ENCODE peak calls at places on chromosomes 3 and 15, in five cellular contexts. One of them, this sample, is unnamed.

GRCh38 chr3:148459931-148460513 is 237.7 kb upstream of the AGTR1 start:
- DNase-seq in upper lobe of right lung: no peak
- DNase-seq in tibial artery: no peak
- DNase-seq in SK-N-SH: no peak
- DNase-seq in PC-9: no peak
- DNase-seq in this sample: no peak

GRCh38 chr15:38401101-38401500 is 52.8 kb upstream of the FAM98B start:
- DNase-seq in PC-9: no peak
- DNase-seq in upper lobe of right lung: no peak
- DNase-seq in tibial artery: no peak
- DNase-seq in SK-N-SH: no peak
- DNase-seq in this sample: no peak

GRCh38 chr3:20935791-20936190 is 749.8 kb upstream of the SGO1 start:
- DNase-seq in SK-N-SH: no peak
- DNase-seq in tibial artery: no peak
- DNase-seq in upper lobe of right lung: no peak
- DNase-seq in PC-9: no peak
- DNase-seq in this sample: no peak

GRCh38 chr15:90013503-90013937 is 12.4 kb downstream of the ZNF710 start:
- DNase-seq in PC-9: no peak
- DNase-seq in SK-N-SH: no peak
- DNase-seq in tibial artery: no peak
- DNase-seq in upper lobe of right lung: no peak
- DNase-seq in this sample: no peak

GRCh38 chr15:60070838-60071493 is 66.9 kb downstream of the FOXB1 start:
- DNase-seq in PC-9: peak; percentile 70
- DNase-seq in tibial artery: no peak
- DNase-seq in SK-N-SH: no peak
- DNase-seq in upper lobe of right lung: no peak
- DNase-seq in this sample: peak; percentile 67

GRCh38 chr3:42914771-42915515 is 9.0 kb downstream of the ZNF662 start:
- DNase-seq in PC-9: no peak
- DNase-seq in tibial artery: no peak
- DNase-seq in SK-N-SH: no peak
- DNase-seq in upper lobe of right lung: no peak
- DNase-seq in this sample: no peak

GRCh38 chr3:143298886-143299535 is 179.4 kb downstream of the CHST2 start:
- DNase-seq in upper lobe of right lung: no peak
- DNase-seq in SK-N-SH: no peak
- DNase-seq in PC-9: no peak
- DNase-seq in tibial artery: no peak
- DNase-seq in this sample: no peak

GRCh38 chr3:100263583-100263982 is 2.8 kb downstream of the TBC1D23 start:
- DNase-seq in SK-N-SH: no peak
- DNase-seq in PC-9: no peak
- DNase-seq in tibial artery: no peak
- DNase-seq in upper lobe of right lung: no peak
- DNase-seq in this sample: no peak

GRCh38 chr15:87419341-87419740 is 837.2 kb downstream of the NTRK3 start:
- DNase-seq in SK-N-SH: no peak
- DNase-seq in tibial artery: no peak
- DNase-seq in upper lobe of right lung: no peak
- DNase-seq in PC-9: no peak
- DNase-seq in this sample: no peak

GRCh38 chr3:128623762-128624176 is 26.8 kb downstream of the RPN1 start:
- DNase-seq in tibial artery: no peak
- DNase-seq in upper lobe of right lung: no peak
- DNase-seq in PC-9: no peak
- DNase-seq in SK-N-SH: no peak
- DNase-seq in this sample: peak; percentile 86

GRCh38 chr3:127712461-127712860 is 39.7 kb downstream of the ABTB1 start:
- DNase-seq in PC-9: no peak
- DNase-seq in tibial artery: peak; percentile 55
- DNase-seq in SK-N-SH: no peak
- DNase-seq in upper lobe of right lung: peak; percentile 58
- DNase-seq in this sample: no peak

GRCh38 chr15:57541805-57542504 is 49.7 kb upstream of the MYZAP start:
- DNase-seq in upper lobe of right lung: no peak
- DNase-seq in tibial artery: peak; percentile 88
- DNase-seq in PC-9: no peak
- DNase-seq in SK-N-SH: peak; percentile 68
- DNase-seq in this sample: peak; percentile 80

GRCh38 chr3:128338536-128339400 is 127.9 kb downstream of the DNAJB8 start:
- DNase-seq in PC-9: peak; percentile 19
- DNase-seq in upper lobe of right lung: peak; percentile 33
- DNase-seq in tibial artery: peak; percentile 17
- DNase-seq in SK-N-SH: no peak
- DNase-seq in this sample: no peak

GRCh38 chr3:197866035-197866434 is 75.0 kb downstream of the LRCH3 start:
- DNase-seq in PC-9: peak; percentile 6
- DNase-seq in tibial artery: no peak
- DNase-seq in upper lobe of right lung: no peak
- DNase-seq in SK-N-SH: no peak
- DNase-seq in this sample: no peak

GRCh38 chr3:29764603-29765254 is 483.9 kb downstream of the RBMS3 start:
- DNase-seq in SK-N-SH: no peak
- DNase-seq in tibial artery: no peak
- DNase-seq in upper lobe of right lung: no peak
- DNase-seq in PC-9: peak; percentile 43
- DNase-seq in this sample: peak; percentile 88

GRCh38 chr15:60442763-60443162 is 36.2 kb downstream of the ICE2 start:
- DNase-seq in SK-N-SH: no peak
- DNase-seq in PC-9: no peak
- DNase-seq in tibial artery: no peak
- DNase-seq in upper lobe of right lung: no peak
- DNase-seq in this sample: no peak

GRCh38 chr3:102224171-102224570 is 210.6 kb upstream of the ZPLD1 start:
- DNase-seq in tibial artery: no peak
- DNase-seq in PC-9: no peak
- DNase-seq in upper lobe of right lung: no peak
- DNase-seq in SK-N-SH: peak; percentile 9
- DNase-seq in this sample: peak; percentile 48

GRCh38 chr15:67413770-67414429 is 107.0 kb upstream of the C15orf61 start:
- DNase-seq in PC-9: peak; percentile 75
- DNase-seq in SK-N-SH: no peak
- DNase-seq in upper lobe of right lung: no peak
- DNase-seq in tibial artery: no peak
- DNase-seq in this sample: peak; percentile 48

GRCh38 chr15:36208868-36209582 is 370.4 kb upstream of the CDIN1 start:
- DNase-seq in upper lobe of right lung: no peak
- DNase-seq in tibial artery: no peak
- DNase-seq in PC-9: no peak
- DNase-seq in SK-N-SH: no peak
- DNase-seq in this sample: no peak

GRCh38 chr3:195150194-195151118 is 120.5 kb downstream of the XXYLT1 start:
- DNase-seq in tibial artery: peak; percentile 89
- DNase-seq in upper lobe of right lung: peak; percentile 88
- DNase-seq in SK-N-SH: peak; percentile 38
- DNase-seq in PC-9: no peak
- DNase-seq in this sample: peak; percentile 96

GRCh38 chr15:62985768-62986167 is 56.8 kb upstream of the TPM1 start:
- DNase-seq in SK-N-SH: no peak
- DNase-seq in upper lobe of right lung: no peak
- DNase-seq in tibial artery: no peak
- DNase-seq in PC-9: no peak
- DNase-seq in this sample: peak; percentile 56

GRCh38 chr15:83973816-83974215 is 261.8 kb upstream of the GOLGA6L4 start:
- DNase-seq in upper lobe of right lung: no peak
- DNase-seq in tibial artery: no peak
- DNase-seq in PC-9: no peak
- DNase-seq in SK-N-SH: peak; percentile 20
- DNase-seq in this sample: no peak

DNA sequence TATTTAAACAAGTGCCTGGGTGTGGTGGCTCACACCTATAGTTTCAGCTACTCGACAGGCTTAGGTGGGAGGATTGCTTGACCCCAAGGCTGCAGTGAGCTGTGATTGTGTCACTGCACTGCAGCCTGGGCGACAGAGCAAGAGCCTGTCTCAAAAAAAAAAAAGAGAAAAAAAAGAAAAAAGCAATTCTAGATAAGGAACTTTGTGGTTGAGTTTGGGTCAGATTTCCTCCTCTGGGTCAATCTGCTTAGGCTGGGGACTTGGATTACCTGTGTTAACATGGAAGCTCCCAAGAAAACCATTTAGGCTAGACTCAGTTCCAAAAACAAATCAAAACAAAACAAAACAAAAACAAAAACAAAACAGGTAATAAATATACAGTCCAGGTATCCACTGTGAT is 50.0 kb downstream of the ITPR1 start:
- DNase-seq in SK-N-SH: no peak
- DNase-seq in tibial artery: no peak
- DNase-seq in upper lobe of right lung: no peak
- DNase-seq in PC-9: no peak
- DNase-seq in this sample: no peak
- H3K36me3 ChIP-seq in SK-N-SH: no peaks in the 10 kb centered on the region
- H3K36me3 ChIP-seq in tibial artery: no peaks in the 10 kb centered on the region
- H3K36me3 ChIP-seq in upper lobe of right lung: no peaks in the 10 kb centered on the region
- H3K36me3 ChIP-seq in PC-9: no peaks in the 10 kb centered on the region
- H3K36me3 ChIP-seq in this sample: no peaks in the 10 kb centered on the region

GRCh38 chr3:105616374-105616915 is 249.7 kb downstream of the ALCAM start:
- DNase-seq in PC-9: no peak
- DNase-seq in SK-N-SH: no peak
- DNase-seq in upper lobe of right lung: no peak
- DNase-seq in tibial artery: no peak
- DNase-seq in this sample: no peak
- H3K27ac ChIP-seq in PC-9: no peak overlapping the region
- H3K27ac ChIP-seq in SK-N-SH: no peak overlapping the region
- H3K27ac ChIP-seq in upper lobe of right lung: no peak overlapping the region
- H3K27ac ChIP-seq in tibial artery: no peak overlapping the region
- H3K27ac ChIP-seq in this sample: no peak overlapping the region

GRCh38 chr3:32847520-32847919 is 29.7 kb downstream of the TRIM71 start:
- DNase-seq in SK-N-SH: no peak
- DNase-seq in tibial artery: no peak
- DNase-seq in upper lobe of right lung: no peak
- DNase-seq in PC-9: no peak
- DNase-seq in this sample: no peak
- H3K4me3 ChIP-seq in SK-N-SH: no peak overlapping the region
- H3K4me3 ChIP-seq in tibial artery: no peak overlapping the region
- H3K4me3 ChIP-seq in upper lobe of right lung: no peak overlapping the region
- H3K4me3 ChIP-seq in PC-9: no peak overlapping the region
- H3K4me3 ChIP-seq in this sample: no peak overlapping the region

GRCh38 chr3:13399603-13400002 is 20.5 kb downstream of the NUP210 start:
- DNase-seq in PC-9: no peak
- DNase-seq in upper lobe of right lung: no peak
- DNase-seq in SK-N-SH: no peak
- DNase-seq in tibial artery: no peak
- DNase-seq in this sample: no peak

GRCh38 chr3:13403213-13403817 is 16.8 kb downstream of the NUP210 start:
- DNase-seq in tibial artery: no peak
- DNase-seq in PC-9: no peak
- DNase-seq in SK-N-SH: no peak
- DNase-seq in upper lobe of right lung: no peak
- DNase-seq in this sample: no peak

GRCh38 chr3:13401149-13401548 is 19.0 kb downstream of the NUP210 start:
- DNase-seq in PC-9: no peak
- DNase-seq in SK-N-SH: no peak
- DNase-seq in upper lobe of right lung: no peak
- DNase-seq in tibial artery: no peak
- DNase-seq in this sample: no peak

GRCh38 chr3:13397316-13397715 is 22.8 kb downstream of the NUP210 start:
- DNase-seq in PC-9: no peak
- DNase-seq in tibial artery: no peak
- DNase-seq in upper lobe of right lung: no peak
- DNase-seq in SK-N-SH: no peak
- DNase-seq in this sample: no peak

DNA sequence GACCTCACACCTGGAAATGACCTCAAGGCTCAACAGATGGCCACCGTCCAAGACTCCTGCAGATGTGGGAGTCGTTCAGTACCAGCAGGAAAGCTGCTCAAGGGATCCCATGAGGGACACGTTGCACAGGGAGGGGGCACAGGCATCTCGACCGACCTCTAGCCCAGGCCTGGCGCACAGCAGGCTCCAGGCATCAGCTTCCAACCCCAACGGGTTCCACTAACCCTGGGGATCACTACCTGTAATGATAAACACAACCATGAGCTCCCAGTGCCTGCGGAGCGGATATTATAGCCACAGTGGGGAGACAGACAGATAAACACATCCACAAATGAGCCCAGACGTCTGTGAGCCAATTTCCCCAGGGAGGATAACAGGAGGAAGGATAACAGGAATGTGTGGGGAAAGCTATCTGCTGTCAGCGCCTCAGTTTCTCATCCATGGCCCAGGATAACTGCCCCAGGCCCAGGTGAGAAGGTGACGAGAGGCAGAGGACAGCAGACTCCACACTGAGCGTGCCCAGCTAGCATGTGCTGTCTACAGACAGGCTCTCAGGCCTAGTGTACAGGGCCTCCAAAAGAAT is 19.9 kb downstream of the NUP210 start:
- DNase-seq in PC-9: no peak
- DNase-seq in SK-N-SH: no peak
- DNase-seq in tibial artery: no peak
- DNase-seq in upper lobe of right lung: no peak
- DNase-seq in this sample: no peak
- H3K36me3 ChIP-seq in PC-9: no peaks in the 10 kb centered on the region
- H3K36me3 ChIP-seq in SK-N-SH: no peaks in the 10 kb centered on the region
- H3K36me3 ChIP-seq in tibial artery: no peaks in the 10 kb centered on the region
- H3K36me3 ChIP-seq in upper lobe of right lung: no peaks in the 10 kb centered on the region
- H3K36me3 ChIP-seq in this sample: no peaks in the 10 kb centered on the region

GRCh38 chr15:51131596-51132290 is 37.0 kb upstream of the TNFAIP8L3 start:
- DNase-seq in PC-9: no peak
- DNase-seq in upper lobe of right lung: no peak
- DNase-seq in tibial artery: no peak
- DNase-seq in SK-N-SH: no peak
- DNase-seq in this sample: no peak
- H3K27ac ChIP-seq in PC-9: no peak overlapping the region
- H3K27ac ChIP-seq in upper lobe of right lung: no peak overlapping the region
- H3K27ac ChIP-seq in tibial artery: peak overlapping the region; percentile 73
- H3K27ac ChIP-seq in SK-N-SH: no peak overlapping the region
- H3K27ac ChIP-seq in this sample: peak overlapping the region; percentile 83

This sample was measured in brain microvascular endothelial cell.